ENCODE peak calls at places on chromosomes 12 and 14, in five cellular contexts. One of them, this sample, is unnamed. For H3K9me3, the result is how much of the 10 kb centered on the place peaks cover.

GRCh38 chr12:89707992-89708792 is 446 bp downstream of the ATP2B1 start:
- DNase-seq in uterus: peak
- DNase-seq in left ventricle myocardium inferior: peak
- DNase-seq in lung: peak
- DNase-seq in cardiac muscle cell: peak
- DNase-seq in this sample: no peak

GRCh38 chr14:101060171-101060601 is 156.7 kb upstream of the RTL1 start:
- DNase-seq in uterus: no peak
- DNase-seq in left ventricle myocardium inferior: no peak
- DNase-seq in lung: no peak
- DNase-seq in cardiac muscle cell: no peak
- DNase-seq in this sample: no peak

GRCh38 chr12:53300187-53300586 is 692 bp downstream of the MYG1 start:
- DNase-seq in left ventricle myocardium inferior: no peak
- DNase-seq in cardiac muscle cell: peak
- DNase-seq in uterus: no peak
- DNase-seq in lung: no peak
- DNase-seq in this sample: no peak

GRCh38 chr12:95736631-95737030 is 53.9 kb downstream of the NTN4 start:
- DNase-seq in uterus: no peak
- DNase-seq in left ventricle myocardium inferior: peak
- DNase-seq in lung: no peak
- DNase-seq in cardiac muscle cell: no peak
- DNase-seq in this sample: peak

GRCh38 chr14:56297449-56297848 is 179.2 kb downstream of the PELI2 start:
- DNase-seq in uterus: no peak
- DNase-seq in cardiac muscle cell: no peak
- DNase-seq in left ventricle myocardium inferior: no peak
- DNase-seq in lung: no peak
- DNase-seq in this sample: no peak

GRCh38 chr12:52802442-52802841 is 6.5 kb upstream of the KRT3 start:
- DNase-seq in cardiac muscle cell: no peak
- DNase-seq in lung: no peak
- DNase-seq in uterus: no peak
- DNase-seq in left ventricle myocardium inferior: no peak
- DNase-seq in this sample: no peak

GRCh38 chr14:61894452-61895077 is 132.3 kb downstream of the SNAPC1 start:
- DNase-seq in lung: peak
- DNase-seq in cardiac muscle cell: peak
- DNase-seq in uterus: peak
- DNase-seq in left ventricle myocardium inferior: peak
- DNase-seq in this sample: peak

GRCh38 chr12:5499566-5500325 is 67.8 kb downstream of the NTF3 start:
- DNase-seq in uterus: no peak
- DNase-seq in left ventricle myocardium inferior: no peak
- DNase-seq in cardiac muscle cell: no peak
- DNase-seq in lung: no peak
- DNase-seq in this sample: no peak

GRCh38 chr12:83841620-83842019 is 1071.0 kb downstream of the SLC6A15 start:
- DNase-seq in lung: no peak
- DNase-seq in cardiac muscle cell: no peak
- DNase-seq in uterus: no peak
- DNase-seq in left ventricle myocardium inferior: no peak
- DNase-seq in this sample: no peak

GRCh38 chr14:97458302-97459137 is 661.3 kb downstream of the VRK1 start:
- DNase-seq in cardiac muscle cell: no peak
- DNase-seq in left ventricle myocardium inferior: no peak
- DNase-seq in lung: no peak
- DNase-seq in uterus: peak
- DNase-seq in this sample: peak

GRCh38 chr12:76952995-76953394 is 74.2 kb upstream of the CSRP2 start:
- DNase-seq in left ventricle myocardium inferior: no peak
- DNase-seq in lung: no peak
- DNase-seq in cardiac muscle cell: no peak
- DNase-seq in uterus: no peak
- DNase-seq in this sample: no peak

GRCh38 chr12:111434680-111435338 is 29.1 kb downstream of the SH2B3 start:
- DNase-seq in left ventricle myocardium inferior: peak
- DNase-seq in lung: no peak
- DNase-seq in uterus: peak
- DNase-seq in cardiac muscle cell: peak
- DNase-seq in this sample: no peak

GRCh38 chr12:62876938-62877548 is 57.9 kb downstream of the PPM1H start:
- DNase-seq in uterus: no peak
- DNase-seq in lung: no peak
- DNase-seq in left ventricle myocardium inferior: no peak
- DNase-seq in cardiac muscle cell: peak
- DNase-seq in this sample: no peak

GRCh38 chr14:81401420-81402122 is 1.4 kb upstream of the STON2 start:
- DNase-seq in uterus: no peak
- DNase-seq in cardiac muscle cell: peak
- DNase-seq in lung: no peak
- DNase-seq in left ventricle myocardium inferior: no peak
- DNase-seq in this sample: no peak

GRCh38 chr14:52031781-52032180 is 37.1 kb downstream of the NID2 start:
- DNase-seq in left ventricle myocardium inferior: peak
- DNase-seq in lung: no peak
- DNase-seq in cardiac muscle cell: peak
- DNase-seq in uterus: peak
- DNase-seq in this sample: peak

GRCh38 chr12:51056242-51056641 is 8.1 kb downstream of the LETMD1 start:
- DNase-seq in left ventricle myocardium inferior: no peak
- DNase-seq in lung: peak
- DNase-seq in uterus: peak
- DNase-seq in cardiac muscle cell: peak
- DNase-seq in this sample: no peak

GRCh38 chr12:111664961-111665865 is 20.5 kb downstream of the BRAP start:
- DNase-seq in lung: no peak
- DNase-seq in left ventricle myocardium inferior: no peak
- DNase-seq in cardiac muscle cell: no peak
- DNase-seq in uterus: no peak
- DNase-seq in this sample: no peak

GRCh38 chr12:77120695-77121094 is 55.3 kb upstream of the E2F7 start:
- DNase-seq in uterus: no peak
- DNase-seq in cardiac muscle cell: peak
- DNase-seq in left ventricle myocardium inferior: no peak
- DNase-seq in lung: no peak
- DNase-seq in this sample: no peak

GRCh38 chr14:103687712-103688111 is 27.5 kb downstream of the XRCC3 start:
- DNase-seq in left ventricle myocardium inferior: no peak
- DNase-seq in uterus: no peak
- DNase-seq in cardiac muscle cell: no peak
- DNase-seq in lung: no peak
- DNase-seq in this sample: no peak

GRCh38 chr12:128551266-128552025 is 272.3 kb downstream of the SLC15A4 start:
- DNase-seq in lung: no peak
- DNase-seq in left ventricle myocardium inferior: no peak
- DNase-seq in cardiac muscle cell: no peak
- DNase-seq in uterus: no peak
- DNase-seq in this sample: no peak

GRCh38 chr14:105195533-105196227 is 14.6 kb upstream of the NUDT14 start:
- DNase-seq in left ventricle myocardium inferior: no peak
- DNase-seq in lung: no peak
- DNase-seq in uterus: no peak
- DNase-seq in cardiac muscle cell: peak
- DNase-seq in this sample: no peak

GRCh38 chr12:102462386-102462785 is 18.0 kb downstream of the IGF1 start:
- DNase-seq in lung: no peak
- DNase-seq in cardiac muscle cell: no peak
- DNase-seq in left ventricle myocardium inferior: no peak
- DNase-seq in uterus: no peak
- DNase-seq in this sample: no peak

GRCh38 chr14:44589180-44589579 is 82.1 kb upstream of the FSCB start:
- DNase-seq in lung: no peak
- DNase-seq in left ventricle myocardium inferior: no peak
- DNase-seq in uterus: no peak
- DNase-seq in cardiac muscle cell: no peak
- DNase-seq in this sample: no peak

GRCh38 chr12:64999157-64999425 is 122.0 kb downstream of the WIF1 start:
- DNase-seq in left ventricle myocardium inferior: no peak
- DNase-seq in cardiac muscle cell: no peak
- DNase-seq in uterus: no peak
- DNase-seq in lung: no peak
- DNase-seq in this sample: no peak

GRCh38 chr12:18160901-18161300 is 70.9 kb upstream of the RERGL start:
- DNase-seq in uterus: no peak
- DNase-seq in left ventricle myocardium inferior: no peak
- DNase-seq in lung: no peak
- DNase-seq in cardiac muscle cell: no peak
- DNase-seq in this sample: no peak

GRCh38 chr12:18171571-18171970 is 81.6 kb upstream of the RERGL start:
- DNase-seq in lung: no peak
- DNase-seq in left ventricle myocardium inferior: no peak
- DNase-seq in cardiac muscle cell: peak
- DNase-seq in uterus: no peak
- DNase-seq in this sample: no peak

GRCh38 chr12:18165422-18165871 is 75.5 kb upstream of the RERGL start:
- DNase-seq in cardiac muscle cell: peak
- DNase-seq in left ventricle myocardium inferior: no peak
- DNase-seq in uterus: no peak
- DNase-seq in lung: no peak
- DNase-seq in this sample: no peak

GRCh38 chr12:18165889-18166288 is 75.9 kb upstream of the RERGL start:
- DNase-seq in left ventricle myocardium inferior: no peak
- DNase-seq in cardiac muscle cell: no peak
- DNase-seq in lung: no peak
- DNase-seq in uterus: no peak
- DNase-seq in this sample: no peak
- H3K4me3 ChIP-seq in left ventricle myocardium inferior: peak
- H3K4me3 ChIP-seq in cardiac muscle cell: no peak
- H3K4me3 ChIP-seq in lung: no peak
- H3K4me3 ChIP-seq in uterus: no peak
- H3K4me3 ChIP-seq in this sample: no peak

DNA sequence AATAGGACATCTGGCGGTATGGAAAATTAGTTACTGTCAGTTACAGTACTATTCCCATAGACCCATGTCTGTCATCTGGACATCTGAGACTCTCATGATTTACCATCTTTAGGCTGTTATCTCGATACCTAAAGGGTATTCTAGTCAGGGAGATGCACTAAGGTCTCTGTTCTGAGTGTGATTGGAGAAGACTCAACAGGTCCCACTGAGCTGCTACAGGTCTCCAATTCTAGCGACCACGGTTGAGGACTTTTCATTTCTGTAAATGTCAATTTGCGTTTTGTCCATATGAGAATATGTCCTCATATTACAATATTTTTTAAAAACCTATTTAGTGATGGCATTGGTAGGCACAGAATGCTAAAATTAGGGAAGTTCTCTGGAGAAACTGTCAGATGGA is 1160.2 kb downstream of the TMEM121 start:
- DNase-seq in cardiac muscle cell: no peak
- DNase-seq in uterus: no peak
- DNase-seq in lung: no peak
- DNase-seq in left ventricle myocardium inferior: no peak
- DNase-seq in this sample: no peak
- H3K9me3 ChIP-seq in cardiac muscle cell: under half
- H3K9me3 ChIP-seq in uterus: under half
- H3K9me3 ChIP-seq in lung: under half
- H3K9me3 ChIP-seq in left ventricle myocardium inferior: under half
- H3K9me3 ChIP-seq in this sample: under half

GRCh38 chr12:103957865-103958388 is 7.7 kb upstream of the TDG start:
- DNase-seq in uterus: no peak
- DNase-seq in cardiac muscle cell: no peak
- DNase-seq in lung: no peak
- DNase-seq in left ventricle myocardium inferior: no peak
- DNase-seq in this sample: no peak
- H3K4me3 ChIP-seq in uterus: no peak
- H3K4me3 ChIP-seq in cardiac muscle cell: peak
- H3K4me3 ChIP-seq in lung: no peak
- H3K4me3 ChIP-seq in left ventricle myocardium inferior: peak
- H3K4me3 ChIP-seq in this sample: peak

GRCh38 chr14:106840258-106840657 is 1313.9 kb downstream of the TMEM121 start:
- DNase-seq in left ventricle myocardium inferior: no peak
- DNase-seq in uterus: no peak
- DNase-seq in lung: no peak
- DNase-seq in cardiac muscle cell: no peak
- DNase-seq in this sample: no peak

GRCh38 chr14:106843376-106843775 is 1317.0 kb downstream of the TMEM121 start:
- DNase-seq in cardiac muscle cell: no peak
- DNase-seq in lung: no peak
- DNase-seq in left ventricle myocardium inferior: no peak
- DNase-seq in uterus: no peak
- DNase-seq in this sample: no peak

GRCh38 chr14:106842687-106843086 is 1316.3 kb downstream of the TMEM121 start:
- DNase-seq in cardiac muscle cell: no peak
- DNase-seq in left ventricle myocardium inferior: no peak
- DNase-seq in uterus: no peak
- DNase-seq in lung: no peak
- DNase-seq in this sample: no peak

GRCh38 chr14:106843951-106844483 is 1317.6 kb downstream of the TMEM121 start:
- DNase-seq in cardiac muscle cell: no peak
- DNase-seq in lung: peak
- DNase-seq in uterus: peak
- DNase-seq in left ventricle myocardium inferior: no peak
- DNase-seq in this sample: no peak

GRCh38 chr14:106841701-106842100 is 1315.3 kb downstream of the TMEM121 start:
- DNase-seq in cardiac muscle cell: no peak
- DNase-seq in lung: peak
- DNase-seq in left ventricle myocardium inferior: no peak
- DNase-seq in uterus: no peak
- DNase-seq in this sample: no peak
- H3K9me3 ChIP-seq in cardiac muscle cell: under half
- H3K9me3 ChIP-seq in lung: under half
- H3K9me3 ChIP-seq in left ventricle myocardium inferior: under half
- H3K9me3 ChIP-seq in uterus: under half
- H3K9me3 ChIP-seq in this sample: under half

GRCh38 chr12:22971247-22971646 is 346.3 kb downstream of the ETNK1 start:
- DNase-seq in cardiac muscle cell: no peak
- DNase-seq in left ventricle myocardium inferior: no peak
- DNase-seq in uterus: no peak
- DNase-seq in lung: no peak
- DNase-seq in this sample: no peak
- H3K4me3 ChIP-seq in cardiac muscle cell: no peak
- H3K4me3 ChIP-seq in left ventricle myocardium inferior: no peak
- H3K4me3 ChIP-seq in uterus: no peak
- H3K4me3 ChIP-seq in lung: no peak
- H3K4me3 ChIP-seq in this sample: no peak

DNA sequence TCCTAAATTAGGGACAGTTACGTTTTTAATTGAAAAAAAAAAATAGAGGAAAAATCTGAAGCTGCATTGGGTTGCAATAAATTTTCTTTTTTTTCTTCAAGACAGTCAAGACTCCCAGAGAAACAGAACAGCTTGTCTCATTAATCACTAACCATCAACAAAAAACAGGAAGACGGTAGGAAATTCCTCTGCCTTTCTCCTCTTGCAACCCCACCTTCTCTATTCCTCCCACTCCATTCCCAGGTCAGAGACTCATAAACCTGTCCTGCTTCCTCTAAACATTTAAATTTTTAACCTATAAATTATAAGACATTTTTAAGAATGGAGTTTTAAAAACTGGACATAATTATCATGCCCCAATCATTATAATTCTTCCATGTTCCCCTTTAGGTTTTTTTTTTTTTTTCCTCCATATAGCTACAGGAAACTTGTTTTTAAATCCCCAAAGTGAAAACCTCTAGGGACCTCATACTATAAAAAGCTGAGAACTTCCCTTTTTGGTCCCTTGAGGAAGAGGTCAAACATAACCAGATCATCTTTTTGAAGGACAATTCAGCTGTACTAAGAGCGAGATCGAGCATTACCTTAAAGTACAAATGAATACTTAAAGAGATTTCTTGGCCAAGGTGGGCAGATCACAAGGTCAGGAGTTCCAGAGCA is 36.0 kb downstream of the CPM start:
- DNase-seq in cardiac muscle cell: peak
- DNase-seq in uterus: no peak
- DNase-seq in lung: no peak
- DNase-seq in left ventricle myocardium inferior: no peak
- DNase-seq in this sample: no peak
- H3K9me3 ChIP-seq in cardiac muscle cell: under half
- H3K9me3 ChIP-seq in uterus: under half
- H3K9me3 ChIP-seq in lung: under half
- H3K9me3 ChIP-seq in left ventricle myocardium inferior: under half
- H3K9me3 ChIP-seq in this sample: under half